ENCODE peak calls at places on chromosomes 6 and 20, in seven cellular contexts. A is pancreas; P is breast epithelium; O is right lobe of liver; Q is prostate gland; E is CD8-positive, alpha-beta memory T cell; M is left ventricle myocardium inferior. K is an unnamed sample.

GRCh38 chr6:20589266-20589665 is 55.0 kb downstream of the CDKAL1 start:
- DNase-seq in A (no peak), P (no peak), O (no peak), Q (no peak), E (no peak), M (no peak), K (no peak)

GRCh38 chr6:1606533-1607235 is 3.0 kb upstream of the FOXC1 start:
- DNase-seq in A (no peak), P (no peak), O (no peak), Q (no peak), E (no peak), M (no peak), K (peak; percentile 18)

GRCh38 chr6:118578617-118579016 is 30.5 kb downstream of the PLN start:
- DNase-seq in A (no peak), P (no peak), O (no peak), Q (no peak), E (no peak), M (no peak), K (no peak)

GRCh38 chr6:43917878-43918382 is 147.9 kb downstream of the VEGFA start:
- DNase-seq in A (no peak), P (no peak), O (peak; percentile 42), Q (no peak), E (no peak), M (no peak), K (no peak)

GRCh38 chr20:44835661-44836221 is 25.4 kb upstream of the RIMS4 start:
- DNase-seq in A (no peak), P (no peak), O (no peak), Q (no peak), E (no peak), M (no peak), K (no peak)

GRCh38 chr6:87139236-87139635 is 16.1 kb upstream of the ZNF292 start:
- DNase-seq in A (peak; percentile 29), P (no peak), O (no peak), Q (peak; percentile 31), E (no peak), M (no peak), K (peak; percentile 31)

GRCh38 chr6:97394160-97394748 is 111.2 kb upstream of the MMS22L start:
- DNase-seq in A (peak; percentile 44), P (no peak), O (no peak), Q (peak; percentile 23), E (peak; percentile 15), M (no peak), K (peak; percentile 59)

GRCh38 chr6:99802396-99803031 is 191.5 kb downstream of the MCHR2 start:
- DNase-seq in A (peak; percentile 44), P (no peak), O (no peak), Q (no peak), E (no peak), M (no peak), K (no peak)

GRCh38 chr6:143774347-143774746 is 68.8 kb upstream of the LTV1 start:
- DNase-seq in A (no peak), P (no peak), O (no peak), Q (peak; percentile 16), E (no peak), M (no peak), K (no peak)

GRCh38 chr6:27546522-27546921 is 73.6 kb upstream of the ZNF184 start:
- DNase-seq in A (no peak), P (no peak), O (no peak), Q (no peak), E (no peak), M (no peak), K (no peak)

GRCh38 chr6:144259988-144260387 is 25.1 kb upstream of the UTRN start:
- DNase-seq in A (no peak), P (no peak), O (no peak), Q (no peak), E (no peak), M (no peak), K (no peak)

GRCh38 chr6:15754035-15754705 is 91.3 kb upstream of the DTNBP1 start:
- DNase-seq in A (no peak), P (no peak), O (no peak), Q (no peak), E (no peak), M (no peak), K (no peak)

GRCh38 chr6:131717815-131718214 is 7.0 kb upstream of the CTAGE9 start:
- DNase-seq in A (no peak), P (no peak), O (no peak), Q (no peak), E (no peak), M (no peak), K (no peak)

GRCh38 chr6:167401525-167402194 is 76.8 kb downstream of the TTLL2 start:
- DNase-seq in A (no peak), P (no peak), O (no peak), Q (no peak), E (no peak), M (no peak), K (no peak)

GRCh38 chr6:145733770-145734169 is 1.6 kb downstream of the EPM2A start:
- DNase-seq in A (no peak), P (no peak), O (no peak), Q (no peak), E (no peak), M (no peak), K (no peak)

GRCh38 chr6:87244380-87244779 is 78.0 kb upstream of the SMIM8 start:
- DNase-seq in A (no peak), P (no peak), O (no peak), Q (no peak), E (no peak), M (no peak), K (no peak)

GRCh38 chr20:420721-421574 is 12.8 kb downstream of the RBCK1 start:
- DNase-seq in A (no peak), P (no peak), O (no peak), Q (no peak), E (no peak), M (no peak), K (peak; percentile 47)
- H3K4me3 ChIP-seq in A (no peak overlapping the region), P (no peak overlapping the region), O (no peak overlapping the region), Q (no peak overlapping the region), E (no peak overlapping the region), M (no peak overlapping the region), K (no peak overlapping the region)

GRCh38 chr20:20010639-20011500 is 6.3 kb upstream of the NAA20 start:
- DNase-seq in A (no peak), P (no peak), O (no peak), Q (peak; percentile 20), E (no peak), M (no peak), K (no peak)
- H3K4me3 ChIP-seq in A (no peak overlapping the region), P (no peak overlapping the region), O (no peak overlapping the region), Q (no peak overlapping the region), E (no peak overlapping the region), M (peak overlapping the region; percentile 9), K (no peak overlapping the region)

DNA sequence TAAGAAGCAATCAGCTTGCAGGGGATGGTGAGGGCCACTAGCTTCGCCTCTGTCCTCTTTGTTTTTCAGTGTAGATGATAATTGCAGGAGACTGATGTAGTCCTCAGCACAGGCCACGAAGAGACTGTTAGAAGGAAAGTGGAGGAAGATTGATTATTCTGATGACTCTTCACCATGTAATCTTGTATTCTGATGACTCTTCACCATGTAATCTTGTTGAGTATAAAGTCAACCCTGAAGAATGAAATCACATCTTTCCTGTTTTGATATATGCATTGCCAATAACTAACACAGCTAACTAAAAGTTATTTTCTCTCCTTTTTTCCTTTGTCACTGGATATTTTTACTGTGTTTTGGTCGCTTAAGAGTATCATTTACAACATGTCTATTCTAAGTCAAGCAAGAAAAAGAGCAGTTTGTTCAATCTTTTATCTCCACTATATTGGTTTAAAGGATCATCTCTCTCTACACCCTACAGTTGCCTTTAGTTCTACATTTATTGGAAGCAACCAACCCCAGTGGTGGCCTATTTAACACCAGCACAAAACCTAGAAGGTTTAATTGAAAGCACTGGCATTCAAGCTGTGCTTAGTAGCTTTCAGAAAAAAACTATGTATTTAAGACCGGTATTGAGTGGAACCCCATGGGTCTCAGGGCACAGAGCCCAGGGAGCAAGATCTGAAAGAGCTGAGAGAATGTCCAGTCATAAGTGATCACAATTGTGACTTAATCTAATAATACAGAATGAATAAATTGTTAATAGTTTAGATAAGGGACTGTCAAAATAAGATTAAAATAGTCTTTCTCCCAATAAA is 107.2 kb upstream of the BTBD3 start:
- DNase-seq in A (no peak), P (no peak), O (no peak), Q (no peak), E (no peak), M (no peak), K (no peak)
- H3K4me3 ChIP-seq in A (no peak overlapping the region), P (no peak overlapping the region), O (no peak overlapping the region), Q (no peak overlapping the region), E (no peak overlapping the region), M (no peak overlapping the region), K (no peak overlapping the region)

GRCh38 chr6:111602481-111603404 is 2.9 kb downstream of the TRAF3IP2 start:
- DNase-seq in A (no peak), P (no peak), O (no peak), Q (no peak), E (no peak), M (peak; percentile 63), K (no peak)
- H3K4me3 ChIP-seq in A (no peak overlapping the region), P (peak overlapping the region; percentile 7), O (no peak overlapping the region), Q (no peak overlapping the region), E (no peak overlapping the region), M (peak overlapping the region; percentile 72), K (no peak overlapping the region)

GRCh38 chr20:12936020-12936419 is 72.8 kb upstream of the SPTLC3 start:
- DNase-seq in A (no peak), P (no peak), O (no peak), Q (no peak), E (no peak), M (no peak), K (no peak)
- H3K4me3 ChIP-seq in A (no peak overlapping the region), P (no peak overlapping the region), O (no peak overlapping the region), Q (no peak overlapping the region), E (no peak overlapping the region), M (no peak overlapping the region), K (no peak overlapping the region)

GRCh38 chr20:57177636-57178280 is 88.7 kb downstream of the BMP7 start:
- DNase-seq in A (no peak), P (no peak), O (no peak), Q (no peak), E (no peak), M (no peak), K (no peak)
- H3K4me3 ChIP-seq in A (no peak overlapping the region), P (no peak overlapping the region), O (no peak overlapping the region), Q (no peak overlapping the region), E (no peak overlapping the region), M (no peak overlapping the region), K (no peak overlapping the region)

K was measured in WERI-Rb-1.